ENCODE peak calls at places on chromosome X, in four cellular contexts. One of them, this sample, is unnamed.

GRCh38 chrX:154026136-154026806 is 6.6 kb upstream of the IRAK1 start:
- DNase-seq in retina: no peak
- DNase-seq in NCI-H345: no peak
- DNase-seq in activated CD8-positive, alpha-beta memory T cell treated with anti-CD3 and anti-CD28 coated beads for 48 hours: no peak
- DNase-seq in this sample: no peak

GRCh38 chrX:13691845-13692334 is 3.0 kb downstream of the RAB9A start:
- DNase-seq in retina: no peak
- DNase-seq in NCI-H345: no peak
- DNase-seq in activated CD8-positive, alpha-beta memory T cell treated with anti-CD3 and anti-CD28 coated beads for 48 hours: no peak
- DNase-seq in this sample: no peak

GRCh38 chrX:139121616-139122286 is 408.8 kb upstream of the F9 start:
- DNase-seq in retina: no peak
- DNase-seq in NCI-H345: no peak
- DNase-seq in activated CD8-positive, alpha-beta memory T cell treated with anti-CD3 and anti-CD28 coated beads for 48 hours: no peak
- DNase-seq in this sample: no peak

GRCh38 chrX:16250296-16250695 is 83.0 kb downstream of the MAGEB17 start:
- DNase-seq in retina: no peak
- DNase-seq in NCI-H345: no peak
- DNase-seq in activated CD8-positive, alpha-beta memory T cell treated with anti-CD3 and anti-CD28 coated beads for 48 hours: no peak
- DNase-seq in this sample: no peak

GRCh38 chrX:82813671-82814078 is 694.4 kb upstream of the POU3F4 start:
- DNase-seq in retina: no peak
- DNase-seq in NCI-H345: no peak
- DNase-seq in activated CD8-positive, alpha-beta memory T cell treated with anti-CD3 and anti-CD28 coated beads for 48 hours: no peak
- DNase-seq in this sample: no peak

GRCh38 chrX:13285693-13286092 is 34.2 kb downstream of the ATXN3L start:
- DNase-seq in retina: no peak
- DNase-seq in NCI-H345: no peak
- DNase-seq in activated CD8-positive, alpha-beta memory T cell treated with anti-CD3 and anti-CD28 coated beads for 48 hours: no peak
- DNase-seq in this sample: no peak

GRCh38 chrX:40544343-40545250 is 36.2 kb upstream of the ATP6AP2 start:
- DNase-seq in retina: peak; percentile 8
- DNase-seq in NCI-H345: no peak
- DNase-seq in activated CD8-positive, alpha-beta memory T cell treated with anti-CD3 and anti-CD28 coated beads for 48 hours: no peak
- DNase-seq in this sample: peak; percentile 63

GRCh38 chrX:13014111-13015094 is 30.0 kb downstream of the FAM9C start:
- DNase-seq in retina: no peak
- DNase-seq in NCI-H345: no peak
- DNase-seq in activated CD8-positive, alpha-beta memory T cell treated with anti-CD3 and anti-CD28 coated beads for 48 hours: no peak
- DNase-seq in this sample: no peak

GRCh38 chrX:39559229-39559628 is 538.5 kb downstream of the BCOR start:
- DNase-seq in retina: no peak
- DNase-seq in NCI-H345: no peak
- DNase-seq in activated CD8-positive, alpha-beta memory T cell treated with anti-CD3 and anti-CD28 coated beads for 48 hours: no peak
- DNase-seq in this sample: no peak

GRCh38 chrX:347351-348117 is 28.9 kb upstream of the GTPBP6 start:
- DNase-seq in retina: no peak
- DNase-seq in NCI-H345: no peak
- DNase-seq in activated CD8-positive, alpha-beta memory T cell treated with anti-CD3 and anti-CD28 coated beads for 48 hours: no peak
- DNase-seq in this sample: no peak